ENCODE peak calls at places on chromosomes 3 and 15, in six cellular contexts. One of them, this sample, is unnamed.

GRCh38 chr3:46812237-46812791 is 50.9 kb downstream of the MYL3 start:
- DNase-seq in HCT116: no peak
- DNase-seq in lower leg skin: peak; percentile 92
- DNase-seq in fibroblast of lung: peak; percentile 41
- DNase-seq in upper lobe of right lung: peak; percentile 87
- DNase-seq in CD8-positive, alpha-beta T cell: peak; percentile 69
- DNase-seq in this sample: peak; percentile 80

GRCh38 chr3:194266658-194267005 is 84.5 kb downstream of the CPN2 start:
- DNase-seq in HCT116: no peak
- DNase-seq in upper lobe of right lung: no peak
- DNase-seq in fibroblast of lung: peak; percentile 4
- DNase-seq in CD8-positive, alpha-beta T cell: no peak
- DNase-seq in lower leg skin: peak; percentile 68
- DNase-seq in this sample: no peak

GRCh38 chr3:174462908-174463307 is 396.2 kb upstream of the NAALADL2 start:
- DNase-seq in CD8-positive, alpha-beta T cell: no peak
- DNase-seq in fibroblast of lung: no peak
- DNase-seq in upper lobe of right lung: no peak
- DNase-seq in lower leg skin: no peak
- DNase-seq in HCT116: no peak
- DNase-seq in this sample: no peak

GRCh38 chr15:51856714-51857380 is 27.4 kb downstream of the TMOD3 start:
- DNase-seq in HCT116: no peak
- DNase-seq in CD8-positive, alpha-beta T cell: no peak
- DNase-seq in upper lobe of right lung: no peak
- DNase-seq in lower leg skin: no peak
- DNase-seq in fibroblast of lung: peak; percentile 53
- DNase-seq in this sample: no peak

GRCh38 chr15:61660579-61660978 is 399.7 kb downstream of the VPS13C start:
- DNase-seq in CD8-positive, alpha-beta T cell: no peak
- DNase-seq in upper lobe of right lung: no peak
- DNase-seq in lower leg skin: no peak
- DNase-seq in HCT116: no peak
- DNase-seq in fibroblast of lung: peak; percentile 76
- DNase-seq in this sample: no peak

GRCh38 chr3:43994594-43995077 is 247.1 kb upstream of the TOPAZ1 start:
- DNase-seq in fibroblast of lung: no peak
- DNase-seq in CD8-positive, alpha-beta T cell: no peak
- DNase-seq in lower leg skin: no peak
- DNase-seq in HCT116: no peak
- DNase-seq in upper lobe of right lung: no peak
- DNase-seq in this sample: no peak

GRCh38 chr15:78104119-78104479 is 11.7 kb downstream of the SH2D7 start:
- DNase-seq in CD8-positive, alpha-beta T cell: no peak
- DNase-seq in HCT116: no peak
- DNase-seq in lower leg skin: no peak
- DNase-seq in fibroblast of lung: no peak
- DNase-seq in upper lobe of right lung: no peak
- DNase-seq in this sample: no peak

GRCh38 chr3:47522082-47522987 is 8.8 kb upstream of the ELP6 start:
- DNase-seq in lower leg skin: peak; percentile 95
- DNase-seq in upper lobe of right lung: peak; percentile 88
- DNase-seq in CD8-positive, alpha-beta T cell: peak; percentile 73
- DNase-seq in fibroblast of lung: peak; percentile 92
- DNase-seq in HCT116: peak; percentile 91
- DNase-seq in this sample: peak; percentile 81

GRCh38 chr15:41899854-41900442 is 6.1 kb upstream of the SPTBN5 start:
- DNase-seq in lower leg skin: no peak
- DNase-seq in CD8-positive, alpha-beta T cell: no peak
- DNase-seq in fibroblast of lung: no peak
- DNase-seq in HCT116: no peak
- DNase-seq in upper lobe of right lung: no peak
- DNase-seq in this sample: no peak

DNA sequence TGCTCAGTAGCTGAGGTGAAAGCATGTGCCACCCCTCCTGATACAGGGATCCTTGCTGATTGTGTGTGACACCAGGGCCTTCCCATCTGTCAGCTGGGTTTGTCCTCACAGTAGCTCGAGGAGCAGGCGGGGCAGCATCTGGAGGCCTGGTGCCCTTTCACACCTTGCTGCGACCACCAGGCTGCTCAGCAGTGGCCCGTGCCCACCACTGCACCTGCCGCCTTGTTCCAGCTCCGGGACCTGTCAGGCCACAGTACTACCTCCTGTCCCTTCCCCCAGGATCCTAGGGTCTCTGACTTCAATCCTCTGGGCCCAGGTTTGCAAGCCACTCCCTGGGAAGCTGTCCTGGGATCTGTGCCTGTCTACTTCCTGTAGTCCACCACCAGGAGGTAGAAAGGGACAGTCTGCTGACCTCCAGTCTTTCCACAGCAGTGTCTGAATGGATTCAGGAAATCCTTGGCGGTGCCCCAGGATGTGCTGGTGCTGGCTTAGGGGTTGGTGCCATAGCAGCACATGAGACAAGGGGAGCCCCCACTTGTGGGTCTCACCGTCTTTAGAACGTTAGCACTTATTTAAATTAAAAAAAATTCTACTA is 27.5 kb downstream of the APBA2 start:
- DNase-seq in lower leg skin: peak; percentile 71
- DNase-seq in upper lobe of right lung: peak; percentile 48
- DNase-seq in HCT116: no peak
- DNase-seq in fibroblast of lung: no peak
- DNase-seq in CD8-positive, alpha-beta T cell: no peak
- DNase-seq in this sample: no peak
- TF ChIP-seq CTCF in lower leg skin: no peak
- TF ChIP-seq CTCF in upper lobe of right lung: no peak
- TF ChIP-seq CTCF in HCT116: no peak
- TF ChIP-seq CTCF in fibroblast of lung: no peak
- TF ChIP-seq CTCF in CD8-positive, alpha-beta T cell: no peak
- TF ChIP-seq CTCF in this sample: peak; percentile 45

DNA sequence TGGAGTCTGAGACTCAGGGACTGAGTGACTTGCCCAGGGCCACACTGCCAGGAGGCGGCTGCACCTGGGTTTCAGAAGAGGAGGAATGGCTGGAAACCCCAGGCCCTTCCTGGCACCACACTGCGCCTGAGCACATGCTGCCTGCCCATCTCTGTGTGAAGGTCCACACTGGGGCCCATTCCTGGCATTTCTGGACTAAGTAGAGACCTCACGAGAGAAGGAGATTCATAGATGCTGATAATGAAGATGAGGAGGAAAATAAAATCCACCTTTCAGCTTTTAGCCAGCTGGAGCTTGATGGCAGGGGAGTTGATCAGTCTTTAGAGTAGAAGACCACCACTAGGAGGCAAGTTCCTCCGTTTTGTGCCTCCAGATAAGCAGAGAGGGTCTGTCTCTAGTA is 40.2 kb upstream of the TF start:
- DNase-seq in HCT116: no peak
- DNase-seq in upper lobe of right lung: no peak
- DNase-seq in CD8-positive, alpha-beta T cell: no peak
- DNase-seq in lower leg skin: no peak
- DNase-seq in fibroblast of lung: no peak
- DNase-seq in this sample: no peak
- TF ChIP-seq CTCF in HCT116: no peak
- TF ChIP-seq CTCF in upper lobe of right lung: no peak
- TF ChIP-seq CTCF in CD8-positive, alpha-beta T cell: no peak
- TF ChIP-seq CTCF in lower leg skin: no peak
- TF ChIP-seq CTCF in fibroblast of lung: no peak
- TF ChIP-seq CTCF in this sample: no peak

GRCh38 chr3:189773056-189773455 is 141.9 kb downstream of the TP63 start:
- DNase-seq in CD8-positive, alpha-beta T cell: no peak
- DNase-seq in lower leg skin: no peak
- DNase-seq in upper lobe of right lung: no peak
- DNase-seq in fibroblast of lung: peak; percentile 47
- DNase-seq in HCT116: no peak
- DNase-seq in this sample: no peak
- TF ChIP-seq CTCF in CD8-positive, alpha-beta T cell: no peak
- TF ChIP-seq CTCF in lower leg skin: no peak
- TF ChIP-seq CTCF in upper lobe of right lung: no peak
- TF ChIP-seq CTCF in fibroblast of lung: no peak
- TF ChIP-seq CTCF in HCT116: no peak
- TF ChIP-seq CTCF in this sample: no peak

GRCh38 chr15:101322016-101322695 is 27.1 kb upstream of the SNRPA1 start:
- DNase-seq in fibroblast of lung: no peak
- DNase-seq in CD8-positive, alpha-beta T cell: no peak
- DNase-seq in lower leg skin: peak; percentile 31
- DNase-seq in HCT116: no peak
- DNase-seq in upper lobe of right lung: peak; percentile 39
- DNase-seq in this sample: no peak

GRCh38 chr15:101322849-101323477 is 27.9 kb upstream of the SNRPA1 start:
- DNase-seq in HCT116: no peak
- DNase-seq in CD8-positive, alpha-beta T cell: no peak
- DNase-seq in upper lobe of right lung: no peak
- DNase-seq in fibroblast of lung: no peak
- DNase-seq in lower leg skin: peak; percentile 81
- DNase-seq in this sample: no peak

GRCh38 chr15:101318810-101319200 is 23.8 kb upstream of the SNRPA1 start:
- DNase-seq in lower leg skin: no peak
- DNase-seq in HCT116: no peak
- DNase-seq in CD8-positive, alpha-beta T cell: no peak
- DNase-seq in upper lobe of right lung: peak; percentile 32
- DNase-seq in fibroblast of lung: no peak
- DNase-seq in this sample: no peak

GRCh38 chr15:101318147-101318809 is 23.2 kb upstream of the SNRPA1 start:
- DNase-seq in fibroblast of lung: no peak
- DNase-seq in CD8-positive, alpha-beta T cell: no peak
- DNase-seq in lower leg skin: peak; percentile 80
- DNase-seq in HCT116: no peak
- DNase-seq in upper lobe of right lung: no peak
- DNase-seq in this sample: no peak

DNA sequence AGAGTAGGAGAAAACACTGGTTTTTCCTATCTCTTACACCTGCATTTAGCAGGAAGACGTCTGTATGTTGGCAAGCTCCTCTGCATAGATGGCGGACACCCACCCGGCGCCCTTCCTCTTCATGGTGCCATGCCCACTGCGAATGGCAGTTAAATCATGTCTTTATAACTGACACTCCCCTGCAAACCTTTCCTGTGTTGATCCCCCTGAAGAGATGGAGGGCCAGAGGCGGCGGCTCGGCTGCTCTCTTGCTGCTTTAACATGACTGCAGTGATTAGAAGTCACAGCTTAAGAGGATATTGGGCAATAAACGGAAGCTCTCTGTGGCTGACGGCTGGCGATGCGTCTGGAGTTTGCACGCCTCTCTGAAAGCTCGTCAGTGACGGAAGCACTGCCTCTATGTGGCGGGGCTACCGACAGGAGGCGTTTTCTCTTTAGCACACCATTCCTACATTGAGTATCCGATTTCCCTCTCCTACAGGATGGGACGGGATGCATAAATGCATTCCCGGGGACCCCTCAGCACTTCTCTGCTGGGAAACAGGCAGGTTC is 25.5 kb upstream of the SNRPA1 start:
- DNase-seq in HCT116: no peak
- DNase-seq in lower leg skin: no peak
- DNase-seq in upper lobe of right lung: peak; percentile 86
- DNase-seq in CD8-positive, alpha-beta T cell: peak; percentile 63
- DNase-seq in fibroblast of lung: peak; percentile 40
- DNase-seq in this sample: no peak
- TF ChIP-seq CTCF in HCT116: no peak
- TF ChIP-seq CTCF in lower leg skin: no peak
- TF ChIP-seq CTCF in upper lobe of right lung: peak; percentile 54
- TF ChIP-seq CTCF in CD8-positive, alpha-beta T cell: peak; percentile 57
- TF ChIP-seq CTCF in fibroblast of lung: peak; percentile 25
- TF ChIP-seq CTCF in this sample: no peak

GRCh38 chr15:73633111-73633990 is at the start of gene NPTN:
- DNase-seq in lower leg skin: peak; percentile 99
- DNase-seq in upper lobe of right lung: peak; percentile 100
- DNase-seq in HCT116: peak; percentile 89
- DNase-seq in CD8-positive, alpha-beta T cell: peak; percentile 98
- DNase-seq in fibroblast of lung: peak; percentile 97
- DNase-seq in this sample: peak; percentile 100
- TF ChIP-seq CTCF in lower leg skin: no peak
- TF ChIP-seq CTCF in upper lobe of right lung: no peak
- TF ChIP-seq CTCF in HCT116: no peak
- TF ChIP-seq CTCF in CD8-positive, alpha-beta T cell: no peak
- TF ChIP-seq CTCF in fibroblast of lung: no peak
- TF ChIP-seq CTCF in this sample: no peak

GRCh38 chr3:58529516-58530353 is 7.3 kb downstream of the ACOX2 start:
- DNase-seq in upper lobe of right lung: no peak
- DNase-seq in HCT116: peak; percentile 27
- DNase-seq in fibroblast of lung: no peak
- DNase-seq in lower leg skin: peak; percentile 84
- DNase-seq in CD8-positive, alpha-beta T cell: no peak
- DNase-seq in this sample: peak; percentile 86
- TF ChIP-seq CTCF in upper lobe of right lung: no peak
- TF ChIP-seq CTCF in HCT116: peak; percentile 80
- TF ChIP-seq CTCF in fibroblast of lung: peak; percentile 22
- TF ChIP-seq CTCF in lower leg skin: no peak
- TF ChIP-seq CTCF in CD8-positive, alpha-beta T cell: no peak
- TF ChIP-seq CTCF in this sample: no peak

This sample was measured in glutamatergic neuron.